ENCODE peak calls at places on chromosomes 2 and 18, in six cellular contexts. W is A549, J is K562, M is H1, V is HepG2, F is endothelial cell of umbilical vein. Y is an unnamed sample.

GRCh38 chr2:32572737-32573136 is 55.1 kb upstream of the TTC27 start:
- DNase-seq in J (no peak), V (no peak), W (no peak), M (no peak), F (no peak), Y (no peak)

GRCh38 chr2:232869138-232870001 is 694 bp upstream of the SNORC start:
- DNase-seq in J (no peak), F (no peak), V (peak; percentile 60), M (peak; percentile 50), W (no peak), Y (no peak)

GRCh38 chr2:182186132-182186735 is 200.6 kb downstream of the PPP1R1C start:
- DNase-seq in V (peak; percentile 31), F (peak; percentile 67), J (peak; percentile 14), M (no peak), W (peak; percentile 16), Y (no peak)

GRCh38 chr2:26969089-26969844 is 1.2 kb upstream of the MAPRE3 start:
- DNase-seq in W (no peak), F (no peak), J (no peak), V (no peak), M (no peak), Y (no peak)

GRCh38 chr2:11872247-11872947 is 126.0 kb downstream of the LPIN1 start:
- DNase-seq in W (no peak), V (no peak), M (no peak), F (peak; percentile 81), J (no peak), Y (no peak)

GRCh38 chr2:239596298-239596697 is 195.5 kb upstream of the HDAC4 start:
- DNase-seq in J (no peak), W (no peak), M (no peak), F (no peak), V (no peak), Y (peak; percentile 3)

GRCh38 chr18:26468931-26469340 is 79.4 kb downstream of the KCTD1 start:
- DNase-seq in V (peak; percentile 36), J (peak; percentile 66), M (peak; percentile 73), W (no peak), F (peak; percentile 26), Y (peak; percentile 77)

GRCh38 chr2:29443086-29443485 is 327.9 kb downstream of the CLIP4 start:
- DNase-seq in F (no peak), W (no peak), V (no peak), J (no peak), M (no peak), Y (no peak)

GRCh38 chr2:47339745-47340541 is 63.0 kb upstream of the MSH2 start:
- DNase-seq in J (no peak), F (no peak), V (peak; percentile 58), W (no peak), M (no peak), Y (no peak)

GRCh38 chr2:120474486-120474885 is 128.6 kb downstream of the INHBB start:
- DNase-seq in J (no peak), F (no peak), V (no peak), W (no peak), M (no peak), Y (no peak)

GRCh38 chr2:196849895-196850294 is 40.7 kb upstream of the C2orf66 start:
- DNase-seq in J (peak; percentile 8), M (no peak), W (peak; percentile 2), F (peak; percentile 43), V (peak; percentile 14), Y (no peak)

GRCh38 chr2:205323929-205324328 is 358.4 kb upstream of the NRP2 start:
- DNase-seq in J (no peak), F (no peak), M (no peak), V (no peak), W (no peak), Y (no peak)

GRCh38 chr18:40566510-40566844 is 1388.6 kb upstream of the PIK3C3 start:
- DNase-seq in M (no peak), W (no peak), J (no peak), F (no peak), V (no peak), Y (no peak)

GRCh38 chr2:221973502-221973901 is 325.3 kb downstream of the PAX3 start:
- DNase-seq in M (no peak), J (no peak), F (no peak), V (no peak), W (no peak), Y (no peak)

GRCh38 chr18:74230922-74231714 is 60.6 kb downstream of the CYB5A start:
- DNase-seq in F (no peak), J (no peak), M (no peak), W (no peak), V (no peak), Y (no peak)

GRCh38 chr2:8277921-8278571 is 403.8 kb upstream of the ID2 start:
- DNase-seq in M (no peak), F (no peak), J (no peak), V (no peak), W (no peak), Y (no peak)

GRCh38 chr2:156340818-156341481 is 8.4 kb upstream of the NR4A2 start:
- DNase-seq in J (peak; percentile 52), V (no peak), W (no peak), M (no peak), F (no peak), Y (no peak)

GRCh38 chr2:71928734-71929481 is 218.8 kb downstream of the CYP26B1 start:
- DNase-seq in J (peak; percentile 2), F (no peak), M (peak; percentile 35), V (no peak), W (no peak), Y (no peak)

GRCh38 chr2:240431663-240432424 is 3.6 kb upstream of the GPC1 start:
- DNase-seq in M (peak; percentile 23), F (no peak), J (no peak), V (no peak), W (no peak), Y (no peak)

GRCh38 chr2:8412082-8412481 is 269.8 kb upstream of the ID2 start:
- DNase-seq in M (no peak), W (peak; percentile 69), V (peak; percentile 91), F (no peak), J (no peak), Y (no peak)

GRCh38 chr2:164917296-164917903 is 37.9 kb downstream of the SLC38A11 start:
- DNase-seq in W (peak; percentile 7), F (peak; percentile 73), M (no peak), V (peak; percentile 74), J (no peak), Y (peak; percentile 30)

GRCh38 chr18:72637319-72638113 is 93.4 kb upstream of the CBLN2 start:
- DNase-seq in V (no peak), F (no peak), W (no peak), J (no peak), M (no peak), Y (no peak)

GRCh38 chr2:158385646-158386045 is 70.9 kb downstream of the CCDC148 start:
- DNase-seq in M (no peak), F (no peak), V (no peak), J (no peak), W (no peak), Y (no peak)

GRCh38 chr2:37297632-37298031 is 27.0 kb downstream of the PRKD3 start:
- DNase-seq in F (no peak), M (no peak), J (no peak), V (no peak), W (no peak), Y (no peak)

GRCh38 chr18:57833441-57834101 is 30.5 kb upstream of the ATP8B1 start:
- DNase-seq in W (no peak), F (peak; percentile 71), M (no peak), V (peak; percentile 16), J (peak; percentile 52), Y (no peak)

GRCh38 chr2:235343156-235343774 is 150.6 kb upstream of the AGAP1 start:
- DNase-seq in M (no peak), J (no peak), W (no peak), V (no peak), F (no peak), Y (no peak)

GRCh38 chr2:176575237-176575744 is 306.0 kb downstream of the MTX2 start:
- DNase-seq in M (no peak), J (no peak), W (no peak), V (no peak), F (no peak), Y (no peak)

GRCh38 chr2:219851801-219852481 is 224.5 kb downstream of the SLC4A3 start:
- DNase-seq in W (peak; percentile 21), M (no peak), F (no peak), V (no peak), J (no peak), Y (peak; percentile 22)

GRCh38 chr2:109173311-109174171 is 44.5 kb downstream of the SH3RF3 start:
- DNase-seq in M (no peak), W (no peak), F (peak; percentile 82), J (no peak), V (no peak), Y (no peak)
- TF ChIP-seq JUN in M (no peak), W (no peak), F (no peak), J (no peak), V (no peak), Y (no peak)

GRCh38 chr2:173033080-173033479 is 42.6 kb upstream of the MAP3K20 start:
- DNase-seq in M (no peak), J (no peak), F (no peak), W (no peak), V (no peak), Y (no peak)
- TF ChIP-seq JUN in M (no peak), J (no peak), F (no peak), W (no peak), V (no peak), Y (no peak)

DNA sequence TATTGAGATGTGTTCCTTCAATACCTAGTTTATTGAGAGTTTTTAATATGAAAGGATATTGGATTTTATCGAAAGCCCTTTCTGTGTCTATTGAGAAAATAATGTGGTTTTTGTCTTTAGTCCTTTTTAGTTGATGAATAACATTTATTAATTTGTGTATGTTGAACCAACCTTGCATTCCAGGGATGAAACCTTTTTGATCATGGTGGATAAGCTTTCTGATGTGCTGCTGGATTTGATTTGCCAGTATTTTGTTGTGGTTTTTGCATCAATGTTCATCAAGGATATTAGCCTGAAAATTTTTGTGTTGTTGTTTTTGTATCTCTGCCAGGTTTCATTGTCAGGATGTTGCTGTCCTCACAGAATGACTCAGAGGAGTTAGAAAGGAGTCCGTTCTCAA is 1710.4 kb downstream of the SUCLG1 start:
- DNase-seq in W (no peak), M (no peak), J (no peak), V (no peak), F (peak; percentile 8), Y (no peak)
- TF ChIP-seq JUN in W (no peak), M (no peak), J (no peak), V (no peak), F (no peak), Y (no peak)

DNA sequence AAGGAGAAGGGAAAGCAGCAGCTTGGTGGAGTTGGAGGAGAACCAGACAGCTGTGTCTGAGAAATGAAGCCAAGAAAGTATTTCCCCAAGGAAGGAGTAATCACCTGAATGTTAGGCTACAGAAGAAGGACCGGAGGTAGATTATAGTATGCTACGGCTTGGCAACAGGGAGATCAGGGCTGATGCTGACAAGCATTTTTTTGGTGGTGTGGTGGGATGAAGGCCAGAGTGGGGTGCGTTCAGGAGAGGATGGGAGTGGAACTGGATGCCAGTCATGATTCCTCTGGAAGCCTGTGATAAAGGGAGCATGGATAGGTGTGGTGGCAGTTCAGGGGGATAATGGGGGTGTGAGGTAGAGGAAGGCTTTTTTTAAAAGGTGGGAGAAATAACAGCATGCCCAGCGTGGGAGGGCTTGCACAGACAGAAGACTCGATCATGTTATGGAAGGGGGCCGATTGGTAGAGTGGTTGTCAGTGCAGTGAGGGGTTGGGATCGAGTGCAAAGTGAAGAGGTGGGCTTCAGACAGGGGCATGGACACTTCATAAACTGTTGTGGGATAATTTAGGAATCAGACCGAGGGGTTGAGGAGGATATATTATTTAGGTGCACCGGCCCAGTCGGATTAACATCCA is 5.6 kb downstream of the CEP192 start:
- DNase-seq in V (no peak), W (no peak), M (no peak), J (peak; percentile 28), F (no peak), Y (no peak)
- TF ChIP-seq JUN in V (no peak), W (no peak), M (no peak), J (no peak), F (no peak), Y (no peak)

Y was measured in WTC11.